ENCODE peak calls at places on chromosomes 13 and 19, in six cellular contexts. W, R, P, Y, F and O are unnamed samples.

GRCh38 chr19:17488593-17489391 is 18.5 kb downstream of the SLC27A1 start:
- DNase-seq in W (peak), R (peak), P (no peak), Y (peak), F (peak), O (peak)

GRCh38 chr13:27139565-27139964 is 32.0 kb downstream of the USP12 start:
- DNase-seq in W (no peak), R (peak), P (no peak), Y (no peak), F (no peak), O (no peak)

GRCh38 chr19:55257461-55258411 is 1.1 kb downstream of the PPP6R1 start:
- DNase-seq in W (no peak), R (peak), P (peak), Y (no peak), F (no peak), O (peak)

GRCh38 chr13:44243198-44243852 is 130.3 kb upstream of the SERP2 start:
- DNase-seq in W (no peak), R (peak), P (no peak), Y (peak), F (peak), O (peak)

GRCh38 chr19:18894254-18895037 is 1.5 kb downstream of the CERS1 start:
- DNase-seq in W (no peak), R (no peak), P (peak), Y (no peak), F (no peak), O (no peak)

GRCh38 chr13:44465318-44465717 is 91.7 kb downstream of the SERP2 start:
- DNase-seq in W (no peak), R (peak), P (no peak), Y (no peak), F (peak), O (no peak)

GRCh38 chr19:17553256-17553655 is 2.2 kb upstream of the COLGALT1 start:
- DNase-seq in W (no peak), R (peak), P (peak), Y (no peak), F (peak), O (peak)

GRCh38 chr13:44768775-44769578 is 192.8 kb upstream of the TSC22D1 start:
- DNase-seq in W (no peak), R (no peak), P (no peak), Y (peak), F (no peak), O (no peak)

GRCh38 chr13:77860621-77861020 is 58.0 kb downstream of the EDNRB start:
- DNase-seq in W (no peak), R (peak), P (peak), Y (no peak), F (peak), O (no peak)

GRCh38 chr19:55259540-55260210 is 858 bp upstream of the PPP6R1 start:
- DNase-seq in W (no peak), R (peak), P (no peak), Y (no peak), F (no peak), O (no peak)

GRCh38 chr13:111937763-111938375 is 129.1 kb upstream of the SOX1 start:
- DNase-seq in W (no peak), R (peak), P (no peak), Y (no peak), F (no peak), O (no peak)

GRCh38 chr19:18939922-18940775 is 868 bp downstream of the HOMER3 start:
- DNase-seq in W (no peak), R (peak), P (peak), Y (no peak), F (peak), O (peak)

GRCh38 chr19:38291855-38292254 is 12.2 kb upstream of the C19orf33 start:
- DNase-seq in W (no peak), R (no peak), P (no peak), Y (no peak), F (no peak), O (no peak)

GRCh38 chr13:70107498-70108271 is at the start of gene ATXN8OS:
- DNase-seq in W (no peak), R (no peak), P (no peak), Y (no peak), F (no peak), O (no peak)

GRCh38 chr13:95641291-95641811 is 3.2 kb downstream of the DZIP1 start:
- DNase-seq in W (no peak), R (no peak), P (no peak), Y (no peak), F (peak), O (no peak)

GRCh38 chr13:54194233-54195024 is 1165.8 kb downstream of the OLFM4 start:
- DNase-seq in W (no peak), R (no peak), P (no peak), Y (no peak), F (no peak), O (no peak)

GRCh38 chr13:83618966-83619365 is 263.3 kb downstream of the SLITRK1 start:
- DNase-seq in W (no peak), R (peak), P (no peak), Y (no peak), F (no peak), O (no peak)

GRCh38 chr19:47644743-47645499 is 36.0 kb downstream of the BICRA start:
- DNase-seq in W (no peak), R (no peak), P (no peak), Y (no peak), F (peak), O (no peak)

GRCh38 chr13:99004931-99005330 is 27.1 kb upstream of the DOCK9 start:
- DNase-seq in W (no peak), R (no peak), P (no peak), Y (no peak), F (no peak), O (no peak)

GRCh38 chr19:19103167-19103566 is 35.1 kb downstream of the TMEM161A start:
- DNase-seq in W (no peak), R (peak), P (no peak), Y (no peak), F (no peak), O (no peak)

GRCh38 chr19:7251502-7251901 is 42.7 kb downstream of the INSR start:
- DNase-seq in W (no peak), R (no peak), P (no peak), Y (no peak), F (no peak), O (peak)

GRCh38 chr13:39840201-39840600 is 184.7 kb downstream of the COG6 start:
- DNase-seq in W (no peak), R (no peak), P (no peak), Y (no peak), F (no peak), O (no peak)

GRCh38 chr19:48510421-48511268 is 990 bp downstream of the LMTK3 start:
- DNase-seq in W (peak), R (peak), P (peak), Y (peak), F (peak), O (no peak)

GRCh38 chr13:98769736-98770135 is 17.3 kb upstream of the SLC15A1 start:
- DNase-seq in W (no peak), R (no peak), P (no peak), Y (no peak), F (no peak), O (no peak)

GRCh38 chr19:9916719-9917118 is 19.6 kb downstream of the OLFM2 start:
- DNase-seq in W (no peak), R (no peak), P (no peak), Y (no peak), F (no peak), O (no peak)